ENCODE peak calls at places on chromosomes 7 and 10, in eight cellular contexts. S, M, C, Z, H, X, K and O are unnamed samples.

GRCh38 chr10:44696496-44696895 is 214.6 kb upstream of the TMEM72 start:
- DNase-seq in C (peak; percentile 30), Z (no peak), X (no peak), S (no peak), M (no peak), K (no peak), H (no peak), O (no peak)

GRCh38 chr10:5576780-5577472 is 52.2 kb downstream of the CALML3 start:
- DNase-seq in C (no peak), Z (no peak), S (no peak), K (no peak), H (peak; percentile 63), M (no peak), X (peak; percentile 47), O (peak; percentile 31)

GRCh38 chr7:22561356-22561755 is 61.4 kb upstream of the STEAP1B start:
- DNase-seq in C (peak; percentile 99), S (peak; percentile 91), H (peak; percentile 60), X (no peak), K (peak; percentile 82), M (peak; percentile 98), Z (peak; percentile 81), O (peak; percentile 91)

GRCh38 chr10:73865459-73866442 is 8.6 kb downstream of the CAMK2G start:
- DNase-seq in X (peak; percentile 94), C (no peak), K (peak; percentile 60), H (no peak), Z (no peak), M (no peak), S (no peak), O (no peak)

GRCh38 chr7:23394828-23395227 is 75.5 kb downstream of the IGF2BP3 start:
- DNase-seq in S (no peak), H (no peak), C (peak; percentile 20), X (no peak), Z (no peak), K (no peak), M (no peak), O (no peak)

GRCh38 chr7:28533731-28534531 is 121.6 kb downstream of the CREB5 start:
- DNase-seq in H (no peak), C (peak; percentile 52), S (peak; percentile 79), Z (peak; percentile 80), K (peak; percentile 33), M (no peak), X (no peak), O (peak; percentile 37)

GRCh38 chr7:128838981-128839731 is 8.9 kb downstream of the FLNC start:
- DNase-seq in M (no peak), S (no peak), C (no peak), X (no peak), Z (peak; percentile 40), K (no peak), H (peak; percentile 51), O (no peak)

GRCh38 chr10:30207485-30208052 is 141.5 kb downstream of the MTPAP start:
- DNase-seq in Z (no peak), K (no peak), C (no peak), X (no peak), M (no peak), S (peak; percentile 5), H (no peak), O (no peak)

GRCh38 chr7:102236102-102236501 is 50.6 kb upstream of the SH2B2 start:
- DNase-seq in K (no peak), M (no peak), X (no peak), H (no peak), C (no peak), S (no peak), Z (no peak), O (no peak)

GRCh38 chr7:128045766-128046165 is 14.5 kb upstream of the LRRC4 start:
- DNase-seq in H (no peak), K (no peak), Z (no peak), C (peak; percentile 30), M (no peak), S (no peak), X (no peak), O (no peak)

GRCh38 chr7:107035446-107035845 is 9.1 kb upstream of the PRKAR2B start:
- DNase-seq in Z (no peak), M (peak; percentile 61), S (peak; percentile 68), X (no peak), C (peak; percentile 79), K (no peak), H (no peak), O (peak; percentile 62)

GRCh38 chr10:77819210-77820140 is 107.1 kb downstream of the DLG5 start:
- DNase-seq in C (no peak), S (no peak), X (no peak), K (no peak), H (no peak), Z (no peak), M (no peak), O (peak; percentile 84)

GRCh38 chr10:120978589-120979252 is 127.6 kb downstream of the WDR11 start:
- DNase-seq in X (no peak), S (peak; percentile 70), M (no peak), C (peak; percentile 3), H (no peak), K (no peak), Z (no peak), O (no peak)
- H3K4me3 ChIP-seq in X (no peak overlapping the region), S (no peak overlapping the region), M (no peak overlapping the region), C (no peak overlapping the region), H (no peak overlapping the region), K (no peak overlapping the region), Z (peak overlapping the region; percentile 42), O (no peak overlapping the region)

GRCh38 chr7:45638916-45639315 is 64.7 kb downstream of the ADCY1 start:
- DNase-seq in Z (no peak), X (no peak), M (no peak), H (no peak), S (no peak), K (peak; percentile 8), C (no peak), O (no peak)

GRCh38 chr7:45631569-45631968 is 57.4 kb downstream of the ADCY1 start:
- DNase-seq in H (no peak), S (no peak), Z (no peak), C (no peak), K (no peak), X (no peak), M (no peak), O (no peak)

GRCh38 chr7:45642044-45642443 is 67.9 kb downstream of the ADCY1 start:
- DNase-seq in S (peak; percentile 1), X (no peak), M (no peak), H (no peak), K (no peak), C (no peak), Z (no peak), O (no peak)

DNA sequence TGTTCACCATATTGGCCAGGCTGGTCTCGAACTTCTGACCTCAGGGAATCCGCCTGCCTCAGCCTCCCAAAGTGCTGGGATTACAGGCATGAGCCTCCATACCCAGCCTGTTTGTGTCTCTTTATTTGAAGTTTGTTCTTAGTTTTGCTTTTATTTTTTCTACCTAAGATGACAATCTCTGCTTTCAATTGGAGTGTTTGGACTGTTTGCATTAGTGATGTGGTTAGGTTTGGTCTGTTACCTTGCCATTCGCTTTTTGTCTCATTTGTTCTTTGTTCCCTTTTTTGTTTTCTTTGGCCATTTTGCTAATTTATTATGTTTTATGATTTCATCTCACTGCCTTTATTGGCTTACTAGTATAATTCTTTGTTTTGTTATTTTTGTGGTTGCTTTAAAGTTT is 62.6 kb downstream of the ADCY1 start:
- DNase-seq in Z (no peak), X (no peak), M (no peak), K (no peak), S (no peak), H (no peak), C (no peak), O (no peak)
- H3K4me3 ChIP-seq in Z (no peak overlapping the region), X (no peak overlapping the region), M (no peak overlapping the region), K (no peak overlapping the region), S (no peak overlapping the region), H (no peak overlapping the region), C (no peak overlapping the region), O (no peak overlapping the region)

DNA sequence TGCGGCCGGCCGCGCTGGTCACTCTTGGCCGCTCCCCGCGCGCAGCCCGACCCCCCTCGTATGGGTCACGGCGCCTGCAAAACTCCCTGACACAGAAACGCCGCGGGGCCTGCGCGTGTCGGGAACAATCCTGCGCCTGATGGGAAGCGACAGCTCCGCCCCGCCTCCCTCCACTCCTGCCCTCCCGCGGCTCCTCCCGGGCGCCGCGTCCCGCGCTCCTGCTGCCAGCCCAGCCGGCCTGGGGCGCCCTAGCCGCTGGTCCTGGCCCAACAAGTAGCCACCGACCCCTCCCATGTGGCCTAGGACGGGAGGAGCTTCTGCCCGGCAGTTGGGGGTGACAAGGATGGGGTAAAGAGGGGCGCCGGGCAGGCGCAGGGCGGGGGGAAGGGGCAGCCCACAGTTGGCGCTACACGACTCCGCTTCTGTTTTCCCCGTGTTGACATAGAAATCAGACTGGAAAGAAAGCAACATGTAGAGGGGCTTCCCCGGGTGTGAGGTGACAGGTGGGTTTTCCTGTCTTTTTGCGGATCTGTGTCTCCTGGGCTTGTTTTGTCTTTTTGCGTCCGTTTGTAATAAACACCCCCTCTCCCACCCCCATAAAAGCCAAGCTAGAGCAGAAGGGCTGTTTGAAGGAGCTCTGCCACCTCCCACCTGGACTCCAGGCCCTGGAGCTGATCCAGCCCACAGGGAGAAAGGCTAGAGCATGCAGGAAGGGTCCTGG is 35.1 kb upstream of the PAX2 start:
- DNase-seq in S (no peak), Z (no peak), M (no peak), H (peak; percentile 83), C (no peak), X (peak; percentile 49), K (no peak), O (no peak)
- H3K4me3 ChIP-seq in S (no peak overlapping the region), Z (peak overlapping the region; percentile 28), M (no peak overlapping the region), H (peak overlapping the region; percentile 38), C (no peak overlapping the region), X (no peak overlapping the region), K (no peak overlapping the region), O (no peak overlapping the region)

GRCh38 chr10:35165112-35165511 is 38.5 kb downstream of the CREM start:
- DNase-seq in X (no peak), K (no peak), M (no peak), S (no peak), Z (no peak), C (no peak), H (no peak), O (no peak)
- H3K4me3 ChIP-seq in X (no peak overlapping the region), K (no peak overlapping the region), M (no peak overlapping the region), S (no peak overlapping the region), Z (no peak overlapping the region), C (no peak overlapping the region), H (no peak overlapping the region), O (no peak overlapping the region)

GRCh38 chr10:659710-660141 is 29.7 kb downstream of the DIP2C start:
- DNase-seq in Z (no peak), M (peak; percentile 23), X (no peak), H (no peak), C (peak; percentile 68), K (no peak), S (no peak), O (no peak)
- H3K4me3 ChIP-seq in Z (no peak overlapping the region), M (peak overlapping the region; percentile 11), X (no peak overlapping the region), H (no peak overlapping the region), C (no peak overlapping the region), K (no peak overlapping the region), S (no peak overlapping the region), O (no peak overlapping the region)

DNA sequence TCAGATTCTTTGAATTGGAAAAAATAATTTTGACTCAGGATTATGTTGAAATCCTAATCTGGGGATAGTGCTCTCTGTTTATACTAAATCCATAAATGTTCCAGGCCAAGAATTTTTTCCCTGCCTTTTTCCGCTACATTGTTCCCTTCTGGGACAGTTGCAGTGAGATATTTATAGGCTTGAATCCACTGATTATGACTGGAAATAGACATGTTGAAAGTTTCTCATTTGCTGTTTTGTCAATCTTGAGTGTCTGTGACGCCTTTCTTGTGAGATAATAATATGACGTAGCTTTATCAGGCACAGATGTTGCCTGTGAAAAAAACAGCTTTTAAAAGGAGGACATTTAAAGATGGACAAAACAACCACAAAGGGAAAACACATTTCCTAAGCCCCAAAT is 155.9 kb downstream of the ARID5B start:
- DNase-seq in M (no peak), S (no peak), C (peak; percentile 65), K (peak; percentile 42), X (no peak), H (no peak), Z (no peak), O (no peak)
- H3K4me3 ChIP-seq in M (peak overlapping the region; percentile 52), S (no peak overlapping the region), C (no peak overlapping the region), K (no peak overlapping the region), X (no peak overlapping the region), H (no peak overlapping the region), Z (no peak overlapping the region), O (no peak overlapping the region)